ENCODE peak calls at places on chromosomes 6 and 20, in four cellular contexts. E, N, P and L are unnamed samples.
A peak's percentile ranks its signal among the peaks of the same experiment; 100 is the strongest.

GRCh38 chr6:112911949-112912348 is 564.8 kb downstream of the RFPL4B start:
- DNase-seq in E (no peak), N (no peak), P (no peak), L (no peak)

GRCh38 chr6:140436023-140436811 is 1061.8 kb upstream of the CITED2 start:
- DNase-seq in N (no peak), P (no peak), E (no peak), L (no peak)

GRCh38 chr20:14801591-14802325 is 464.3 kb upstream of the FLRT3 start:
- DNase-seq in N (no peak), E (no peak), P (no peak), L (no peak)

GRCh38 chr20:39195495-39196129 is 233.5 kb downstream of the DHX35 start:
- DNase-seq in N (no peak), E (no peak), P (no peak), L (no peak)

GRCh38 chr6:39137235-39137634 is 22.2 kb upstream of the SAYSD1 start:
- DNase-seq in E (peak; percentile 17), N (peak; percentile 32), P (no peak), L (no peak)

GRCh38 chr6:16318538-16318937 is 80.2 kb downstream of the GMPR start:
- DNase-seq in E (no peak), P (no peak), N (no peak), L (no peak)

GRCh38 chr6:44182911-44183390 is 24.3 kb downstream of the CAPN11 start:
- DNase-seq in N (no peak), E (no peak), P (no peak), L (no peak)

GRCh38 chr20:10231290-10231689 is 12.7 kb downstream of the SNAP25 start:
- DNase-seq in E (no peak), P (no peak), N (no peak), L (no peak)

GRCh38 chr6:13615802-13616140 is 636 bp downstream of the NOL7 start:
- DNase-seq in P (peak; percentile 21), N (peak; percentile 65), E (no peak), L (peak; percentile 59)

GRCh38 chr6:50062051-50062450 is 12.3 kb upstream of the DEFB112 start:
- DNase-seq in N (no peak), E (no peak), P (no peak), L (no peak)

GRCh38 chr20:39661833-39662232 is 699.7 kb downstream of the DHX35 start:
- DNase-seq in N (no peak), E (peak; percentile 27), P (no peak), L (no peak)

GRCh38 chr6:10413850-10414765 is 766 bp downstream of the TFAP2A start:
- DNase-seq in E (peak; percentile 75), N (no peak), P (no peak), L (peak; percentile 70)

GRCh38 chr6:15443119-15443518 is 197.2 kb downstream of the JARID2 start:
- DNase-seq in E (peak; percentile 33), P (no peak), N (no peak), L (no peak)

GRCh38 chr6:159646731-159647130 is 46.3 kb downstream of the SOD2 start:
- DNase-seq in N (no peak), P (no peak), E (peak; percentile 59), L (no peak)

GRCh38 chr6:169653691-169654090 is 48.1 kb downstream of the WDR27 start:
- DNase-seq in E (no peak), N (no peak), P (no peak), L (no peak)

GRCh38 chr20:4113996-4114603 is 98.7 kb upstream of the RNF24 start:
- DNase-seq in P (no peak), E (no peak), N (no peak), L (no peak)

GRCh38 chr20:10674684-10675455 is 1.1 kb upstream of the JAG1 start:
- DNase-seq in E (peak; percentile 91), P (no peak), N (peak; percentile 84), L (peak; percentile 90)

GRCh38 chr20:21028921-21029320 is 77.2 kb downstream of the LINC00237 start:
- DNase-seq in N (no peak), E (no peak), P (no peak), L (no peak)